ENCODE peak calls at places on chromosomes 6 and 20, in four cellular contexts. P is foreskin fibroblast, X is K562, Z is B cell. D is an unnamed sample.

GRCh38 chr6:167933290-167933689 is 64.2 kb upstream of the KIF25 start:
- DNase-seq in P (no peak), Z (no peak), X (no peak), D (no peak)

GRCh38 chr6:2952557-2953095 is 18.7 kb downstream of the SERPINB6 start:
- DNase-seq in X (peak; percentile 80), Z (peak; percentile 65), P (peak; percentile 94), D (peak; percentile 68)

GRCh38 chr6:46491201-46491788 is at the start of gene RCAN2:
- DNase-seq in X (peak; percentile 13), Z (no peak), P (peak; percentile 82), D (no peak)

GRCh38 chr20:14288341-14289330 is 48.8 kb downstream of the FLRT3 start:
- DNase-seq in P (peak; percentile 83), X (no peak), Z (no peak), D (no peak)

GRCh38 chr6:156984178-156984738 is 207.1 kb downstream of the ARID1B start:
- DNase-seq in P (no peak), Z (no peak), X (no peak), D (no peak)

GRCh38 chr20:57499676-57500075 is 25.3 kb downstream of the CTCFL start:
- DNase-seq in Z (no peak), X (no peak), P (no peak), D (no peak)

GRCh38 chr6:75876152-75876551 is 127.1 kb downstream of the MYO6 start:
- DNase-seq in Z (no peak), X (no peak), P (no peak), D (no peak)

GRCh38 chr6:46254946-46255345 is 84.2 kb upstream of the ENPP5 start:
- DNase-seq in P (no peak), Z (no peak), X (no peak), D (no peak)

GRCh38 chr20:51402201-51402600 is 140.3 kb downstream of the NFATC2 start:
- DNase-seq in Z (no peak), X (no peak), P (no peak), D (peak; percentile 61)

GRCh38 chr6:142926494-142927273 is 18.3 kb downstream of the HIVEP2 start:
- DNase-seq in P (peak; percentile 93), X (peak; percentile 22), Z (peak; percentile 88), D (no peak)

GRCh38 chr20:63833776-63834544 is 2.9 kb upstream of the ZBTB46 start:
- DNase-seq in Z (no peak), X (no peak), P (peak; percentile 57), D (no peak)

GRCh38 chr6:133466666-133467065 is 225.5 kb downstream of the EYA4 start:
- DNase-seq in Z (no peak), X (no peak), P (no peak), D (peak; percentile 65)

GRCh38 chr6:28776269-28777146 is 147.3 kb downstream of the TRIM27 start:
- DNase-seq in X (peak; percentile 30), Z (no peak), P (no peak), D (no peak)

GRCh38 chr20:45630366-45630765 is 718 bp downstream of the WFDC9 start:
- DNase-seq in P (peak; percentile 17), Z (no peak), X (no peak), D (no peak)

GRCh38 chr20:10359621-10360040 is 74.4 kb downstream of the MKKS start:
- DNase-seq in Z (no peak), P (peak; percentile 56), X (no peak), D (no peak)

GRCh38 chr6:44957151-44957550 is 371.0 kb upstream of the RUNX2 start:
- DNase-seq in Z (no peak), P (no peak), X (no peak), D (no peak)

GRCh38 chr20:54368578-54368977 is 106.8 kb upstream of the DOK5 start:
- DNase-seq in X (no peak), P (peak; percentile 14), Z (no peak), D (no peak)

GRCh38 chr6:43708857-43709653 is 21.5 kb upstream of the MRPS18A start:
- DNase-seq in X (no peak), Z (no peak), P (peak; percentile 82), D (no peak)

GRCh38 chr6:14795451-14795850 is 450.4 kb upstream of the JARID2 start:
- DNase-seq in X (no peak), P (peak; percentile 19), Z (no peak), D (no peak)

GRCh38 chr6:170523256-170524187 is 29.6 kb downstream of the PSMB1 start:
- DNase-seq in X (no peak), Z (no peak), P (no peak), D (no peak)

GRCh38 chr6:101391772-101392560 is 1.5 kb upstream of the GRIK2 start:
- DNase-seq in P (peak; percentile 49), Z (no peak), X (no peak), D (no peak)

GRCh38 chr6:107345398-107345797 is 114.0 kb downstream of the PDSS2 start:
- DNase-seq in X (no peak), Z (no peak), P (peak; percentile 28), D (no peak)

GRCh38 chr20:25023316-25023715 is 30.8 kb upstream of the APMAP start:
- DNase-seq in X (no peak), P (no peak), Z (no peak), D (no peak)

GRCh38 chr6:26554669-26555504 is 16.7 kb downstream of the HMGN4 start:
- DNase-seq in X (peak; percentile 31), Z (peak; percentile 70), P (peak; percentile 80), D (no peak)

GRCh38 chr6:114096553-114097172 is 125.7 kb upstream of the HDAC2 start:
- DNase-seq in P (peak; percentile 65), X (peak; percentile 60), Z (no peak), D (peak; percentile 5)

GRCh38 chr6:116090251-116090650 is 10.4 kb upstream of the NT5DC1 start:
- DNase-seq in X (no peak), P (no peak), Z (no peak), D (no peak)

GRCh38 chr6:127221201-127221600 is 45.5 kb upstream of the RNF146 start:
- DNase-seq in X (no peak), Z (no peak), P (no peak), D (no peak)

GRCh38 chr6:47483516-47483852 is 5.9 kb downstream of the CD2AP start:
- DNase-seq in P (peak; percentile 16), Z (no peak), X (no peak), D (no peak)

DNA sequence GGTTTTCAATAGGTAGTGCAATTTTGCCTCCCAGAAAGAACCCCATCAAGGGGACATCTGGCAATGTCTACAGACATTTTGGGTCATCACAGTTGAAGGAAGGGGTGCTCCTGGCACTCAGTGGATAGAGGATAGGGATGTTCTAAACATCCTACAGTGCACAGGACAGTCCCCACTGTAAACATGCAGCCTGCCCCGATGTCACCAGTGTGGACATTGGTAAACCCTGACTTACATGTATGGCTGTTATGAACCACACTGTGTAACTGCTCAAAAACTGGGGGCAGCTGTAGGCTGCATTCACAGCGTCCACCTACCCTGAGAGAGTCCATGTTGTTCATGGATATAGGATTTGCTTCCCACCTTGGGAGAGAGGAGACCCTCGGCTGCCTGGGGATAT is 79.3 kb upstream of the FOXQ1 start:
- DNase-seq in P (no peak), X (no peak), Z (no peak), D (no peak)
- TF ChIP-seq CTCF in P (no peak), X (no peak), Z (no peak), D (no peak)

GRCh38 chr20:58880994-58881752 is 28.7 kb downstream of the GNAS start:
- DNase-seq in P (peak; percentile 27), X (no peak), Z (no peak), D (no peak)
- TF ChIP-seq CTCF in P (peak; percentile 3), X (peak; percentile 45), Z (no peak), D (no peak)

GRCh38 chr6:51887859-51888258 is 199.6 kb downstream of the PKHD1 start:
- DNase-seq in X (no peak), Z (no peak), P (no peak), D (no peak)
- TF ChIP-seq CTCF in X (no peak), Z (no peak), P (no peak), D (no peak)

GRCh38 chr6:5395719-5396118 is 134.4 kb downstream of the FARS2 start:
- DNase-seq in Z (no peak), X (no peak), P (no peak), D (no peak)
- TF ChIP-seq CTCF in Z (no peak), X (no peak), P (no peak), D (no peak)

DNA sequence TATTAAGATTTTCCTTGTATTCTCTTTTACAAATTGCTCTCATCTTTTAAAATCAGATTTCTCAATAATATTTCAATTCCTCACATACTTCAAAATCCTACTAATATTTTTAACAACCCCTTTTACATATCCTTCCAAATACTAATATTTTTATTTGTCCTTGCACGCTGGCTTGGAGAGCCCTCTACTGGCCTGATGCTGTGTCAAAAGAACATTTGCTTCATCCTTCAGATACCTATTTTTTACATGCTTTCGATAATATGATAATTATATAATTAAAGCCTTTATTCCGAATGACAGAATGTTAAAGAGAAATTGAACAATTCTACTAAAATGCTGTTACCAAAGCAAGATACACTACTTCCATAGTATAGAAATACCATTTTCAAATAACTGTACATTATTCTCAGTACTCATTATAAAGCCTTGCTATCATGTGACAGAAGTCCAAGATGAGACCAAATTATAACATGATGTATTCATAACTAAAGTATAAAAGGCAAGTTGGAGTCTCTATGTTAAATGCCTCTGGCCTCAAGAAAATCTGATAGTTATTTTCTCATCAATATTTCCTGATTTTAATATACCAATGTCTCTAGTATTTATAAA is 39.0 kb upstream of the PLN start:
- DNase-seq in P (peak; percentile 68), X (peak; percentile 16), Z (no peak), D (peak; percentile 33)
- TF ChIP-seq CTCF in P (peak; percentile 75), X (peak; percentile 60), Z (no peak), D (peak; percentile 83)

D was measured in astrocyte of the cerebellum.